ENCODE peak calls at places on chromosomes 11 and 22, in eight cellular contexts. R, M, X, N, I, S, Q and A are unnamed samples.

GRCh38 chr11:13349581-13349980 is 72.0 kb downstream of the BMAL1 start:
- DNase-seq in I (no peak), N (no peak), X (no peak), R (no peak), S (no peak), Q (no peak), M (no peak), A (no peak)

GRCh38 chr22:21796863-21797262 is 61.3 kb upstream of the YPEL1 start:
- DNase-seq in S (no peak), R (no peak), I (peak), X (peak), N (no peak), Q (no peak), M (no peak), A (peak)

GRCh38 chr11:134101292-134101691 is 32.4 kb downstream of the JAM3 start:
- DNase-seq in R (no peak), S (no peak), X (no peak), M (no peak), I (no peak), Q (no peak), N (no peak), A (no peak)

GRCh38 chr11:64489831-64490441 is 101.1 kb upstream of the SLC22A12 start:
- DNase-seq in Q (no peak), I (peak), N (peak), M (peak), X (peak), S (peak), R (no peak), A (peak)

GRCh38 chr11:20647976-20648565 is 21.3 kb upstream of the NELL1 start:
- DNase-seq in N (peak), M (peak), S (peak), X (no peak), I (no peak), Q (peak), R (no peak), A (no peak)

GRCh38 chr11:130124096-130124495 is 35.5 kb upstream of the ST14 start:
- DNase-seq in S (no peak), I (no peak), X (no peak), N (no peak), M (peak), R (peak), Q (peak), A (no peak)

GRCh38 chr11:90134420-90135003 is at the start of gene NAALAD2:
- DNase-seq in S (peak), Q (peak), R (no peak), X (peak), M (no peak), N (peak), I (peak), A (peak)

GRCh38 chr22:28250036-28250695 is 331.1 kb upstream of the PITPNB start:
- DNase-seq in X (no peak), Q (no peak), I (no peak), R (no peak), N (no peak), M (no peak), S (no peak), A (no peak)

GRCh38 chr11:10301656-10302293 is 3.1 kb upstream of the ADM start:
- DNase-seq in S (no peak), R (no peak), N (no peak), Q (no peak), I (no peak), X (no peak), M (no peak), A (no peak)